ENCODE peak calls at places on chromosomes 16 and 17, in nine cellular contexts. E is central memory CD4-positive, alpha-beta T cell; B is CD4-positive, CD25-positive, alpha-beta regulatory T cell; U is endothelial cell; Z is NCI-H2107; P is activated CD4-positive, CD25-positive, alpha-beta regulatory T cell treated with anti-CD3 and anti-CD28 coated beads, Interleukin-2, amount 50 U/mL, for 16 hours; O is Kasumi-1; R is type B pancreatic cell; Q is left cardiac atrium. J is an unnamed sample.

GRCh38 chr16:28217326-28217725 is 5.6 kb upstream of the XPO6 start:
- DNase-seq in E (no peak), B (no peak), U (no peak), Z (no peak), P (no peak), O (no peak), R (no peak), Q (no peak), J (no peak)

GRCh38 chr16:35391328-35391727 is 1931.9 kb downstream of the TP53TG3F start:
- DNase-seq in E (no peak), B (no peak), U (no peak), Z (peak; percentile 0), P (no peak), O (peak; percentile 65), R (no peak), Q (peak; percentile 43), J (no peak)

GRCh38 chr16:54931041-54931756 is 534 bp downstream of the IRX5 start:
- DNase-seq in E (no peak), B (no peak), U (peak; percentile 46), Z (no peak), P (no peak), O (peak; percentile 21), R (peak; percentile 78), Q (peak; percentile 43), J (peak; percentile 62)

GRCh38 chr16:67652578-67653130 is 7.4 kb downstream of the ACD start:
- DNase-seq in E (no peak), B (no peak), U (no peak), Z (no peak), P (no peak), O (no peak), R (no peak), Q (no peak), J (no peak)

GRCh38 chr17:40598021-40598927 is 33.0 kb upstream of the CCR7 start:
- DNase-seq in E (no peak), B (no peak), U (no peak), Z (no peak), P (peak; percentile 54), O (no peak), R (peak; percentile 24), Q (no peak), J (no peak)

GRCh38 chr17:29617481-29618271 is 5.0 kb downstream of the CORO6 start:
- DNase-seq in E (peak; percentile 86), B (peak; percentile 84), U (peak; percentile 76), Z (peak; percentile 86), P (peak; percentile 73), O (peak; percentile 61), R (peak; percentile 79), Q (peak; percentile 83), J (no peak)

GRCh38 chr17:15076991-15077663 is 188.0 kb downstream of the PMP22 start:
- DNase-seq in E (no peak), B (no peak), U (no peak), Z (no peak), P (no peak), O (no peak), R (no peak), Q (no peak), J (no peak)

GRCh38 chr17:1574697-1575471 is 12.3 kb upstream of the PITPNA start:
- DNase-seq in E (no peak), B (no peak), U (peak; percentile 73), Z (no peak), P (no peak), O (no peak), R (no peak), Q (no peak), J (no peak)

GRCh38 chr17:78738698-78739097 is 43.4 kb downstream of the CYTH1 start:
- DNase-seq in E (no peak), B (no peak), U (no peak), Z (no peak), P (no peak), O (no peak), R (no peak), Q (no peak), J (no peak)

GRCh38 chr17:59373879-59374495 is 42.5 kb downstream of the YPEL2 start:
- DNase-seq in E (no peak), B (no peak), U (no peak), Z (no peak), P (no peak), O (no peak), R (no peak), Q (no peak), J (peak; percentile 46)

GRCh38 chr16:49470550-49470949 is 96.9 kb downstream of the C16orf78 start:
- DNase-seq in E (no peak), B (no peak), U (no peak), Z (no peak), P (no peak), O (no peak), R (peak; percentile 52), Q (no peak), J (no peak)

GRCh38 chr16:22315979-22316378 is 18.8 kb downstream of the POLR3E start:
- DNase-seq in E (no peak), B (no peak), U (no peak), Z (no peak), P (no peak), O (no peak), R (no peak), Q (no peak), J (no peak)